ENCODE peak calls at places on chromosomes 1 and 21, in six cellular contexts. One of them, this sample, is unnamed.

GRCh38 chr1:57007472-57007871 is 41.7 kb upstream of the C8B start:
- DNase-seq in ovary: no peak
- DNase-seq in 8988T: no peak
- DNase-seq in activated CD4-positive, alpha-beta T cell treated with anti-CD3 and anti-CD28 coated beads, Interleukin-2, amount 50 U/mL, for 1 hour: no peak
- DNase-seq in iPS-NIHi11: no peak
- DNase-seq in H4: no peak
- DNase-seq in this sample: no peak

GRCh38 chr1:50452700-50453099 is 29.5 kb upstream of the DMRTA2 start:
- DNase-seq in ovary: no peak
- DNase-seq in 8988T: no peak
- DNase-seq in activated CD4-positive, alpha-beta T cell treated with anti-CD3 and anti-CD28 coated beads, Interleukin-2, amount 50 U/mL, for 1 hour: no peak
- DNase-seq in iPS-NIHi11: no peak
- DNase-seq in H4: no peak
- DNase-seq in this sample: no peak

GRCh38 chr21:17537299-17537698 is 24.5 kb downstream of the CXADR start:
- DNase-seq in ovary: no peak
- DNase-seq in 8988T: no peak
- DNase-seq in activated CD4-positive, alpha-beta T cell treated with anti-CD3 and anti-CD28 coated beads, Interleukin-2, amount 50 U/mL, for 1 hour: no peak
- DNase-seq in iPS-NIHi11: no peak
- DNase-seq in H4: no peak
- DNase-seq in this sample: no peak

GRCh38 chr1:217425528-217425927 is 205.4 kb downstream of the GPATCH2 start:
- DNase-seq in ovary: no peak
- DNase-seq in 8988T: no peak
- DNase-seq in activated CD4-positive, alpha-beta T cell treated with anti-CD3 and anti-CD28 coated beads, Interleukin-2, amount 50 U/mL, for 1 hour: no peak
- DNase-seq in iPS-NIHi11: no peak
- DNase-seq in H4: no peak
- DNase-seq in this sample: no peak

GRCh38 chr1:17826165-17826488 is 71.0 kb downstream of the ACTL8 start:
- DNase-seq in ovary: no peak
- DNase-seq in 8988T: peak
- DNase-seq in activated CD4-positive, alpha-beta T cell treated with anti-CD3 and anti-CD28 coated beads, Interleukin-2, amount 50 U/mL, for 1 hour: peak
- DNase-seq in iPS-NIHi11: peak
- DNase-seq in H4: no peak
- DNase-seq in this sample: peak

GRCh38 chr1:151815716-151816327 is 10.6 kb upstream of the LINGO4 start:
- DNase-seq in ovary: no peak
- DNase-seq in 8988T: no peak
- DNase-seq in activated CD4-positive, alpha-beta T cell treated with anti-CD3 and anti-CD28 coated beads, Interleukin-2, amount 50 U/mL, for 1 hour: no peak
- DNase-seq in iPS-NIHi11: no peak
- DNase-seq in H4: no peak
- DNase-seq in this sample: peak

GRCh38 chr1:172002725-172003345 is 161.5 kb downstream of the DNM3 start:
- DNase-seq in ovary: no peak
- DNase-seq in 8988T: no peak
- DNase-seq in activated CD4-positive, alpha-beta T cell treated with anti-CD3 and anti-CD28 coated beads, Interleukin-2, amount 50 U/mL, for 1 hour: no peak
- DNase-seq in iPS-NIHi11: peak
- DNase-seq in H4: peak
- DNase-seq in this sample: peak

GRCh38 chr1:89221341-89221740 is 22.6 kb upstream of the GBP4 start:
- DNase-seq in ovary: no peak
- DNase-seq in 8988T: no peak
- DNase-seq in activated CD4-positive, alpha-beta T cell treated with anti-CD3 and anti-CD28 coated beads, Interleukin-2, amount 50 U/mL, for 1 hour: no peak
- DNase-seq in iPS-NIHi11: no peak
- DNase-seq in H4: no peak
- DNase-seq in this sample: no peak

GRCh38 chr1:27203946-27204345 is 30.5 kb upstream of the WDTC1 start:
- DNase-seq in ovary: no peak
- DNase-seq in 8988T: no peak
- DNase-seq in activated CD4-positive, alpha-beta T cell treated with anti-CD3 and anti-CD28 coated beads, Interleukin-2, amount 50 U/mL, for 1 hour: no peak
- DNase-seq in iPS-NIHi11: no peak
- DNase-seq in H4: no peak
- DNase-seq in this sample: no peak

GRCh38 chr1:19333587-19334354 is 21.6 kb downstream of the SLC66A1 start:
- DNase-seq in ovary: no peak
- DNase-seq in 8988T: no peak
- DNase-seq in activated CD4-positive, alpha-beta T cell treated with anti-CD3 and anti-CD28 coated beads, Interleukin-2, amount 50 U/mL, for 1 hour: no peak
- DNase-seq in iPS-NIHi11: no peak
- DNase-seq in H4: no peak
- DNase-seq in this sample: no peak

This sample was measured in DND-41.